ENCODE peak calls at places on chromosomes 1 and 21, in eight cellular contexts. One of them, this sample, is unnamed.

GRCh38 chr1:193411771-193412170 is 225.4 kb upstream of the B3GALT2 start:
- DNase-seq in foreskin fibroblast: no peak
- DNase-seq in NCI-H2081: no peak
- DNase-seq in HEK293T: no peak
- DNase-seq in activated naive CD4-positive, alpha-beta T cell: no peak
- DNase-seq in NCI-H345: no peak
- DNase-seq in dermis microvascular lymphatic vessel endothelial cell: no peak
- DNase-seq in HS-27A: no peak
- DNase-seq in this sample: no peak

GRCh38 chr1:11461738-11462137 is 17.2 kb upstream of the DISP3 start:
- DNase-seq in dermis microvascular lymphatic vessel endothelial cell: no peak
- DNase-seq in NCI-H2081: no peak
- DNase-seq in activated naive CD4-positive, alpha-beta T cell: no peak
- DNase-seq in NCI-H345: no peak
- DNase-seq in HEK293T: no peak
- DNase-seq in HS-27A: no peak
- DNase-seq in foreskin fibroblast: no peak
- DNase-seq in this sample: no peak

GRCh38 chr1:157968503-157968902 is 24.9 kb upstream of the KIRREL1 start:
- DNase-seq in HS-27A: no peak
- DNase-seq in HEK293T: no peak
- DNase-seq in dermis microvascular lymphatic vessel endothelial cell: peak
- DNase-seq in NCI-H2081: no peak
- DNase-seq in activated naive CD4-positive, alpha-beta T cell: no peak
- DNase-seq in NCI-H345: no peak
- DNase-seq in foreskin fibroblast: peak
- DNase-seq in this sample: no peak

GRCh38 chr1:119611701-119612113 is 36.4 kb downstream of the ZNF697 start:
- DNase-seq in NCI-H345: peak
- DNase-seq in HS-27A: no peak
- DNase-seq in dermis microvascular lymphatic vessel endothelial cell: no peak
- DNase-seq in foreskin fibroblast: no peak
- DNase-seq in HEK293T: peak
- DNase-seq in activated naive CD4-positive, alpha-beta T cell: peak
- DNase-seq in NCI-H2081: peak
- DNase-seq in this sample: peak

GRCh38 chr1:93239862-93240261 is 59.3 kb downstream of the CCDC18 start:
- DNase-seq in dermis microvascular lymphatic vessel endothelial cell: no peak
- DNase-seq in NCI-H345: no peak
- DNase-seq in HEK293T: no peak
- DNase-seq in activated naive CD4-positive, alpha-beta T cell: no peak
- DNase-seq in HS-27A: no peak
- DNase-seq in foreskin fibroblast: no peak
- DNase-seq in NCI-H2081: no peak
- DNase-seq in this sample: peak

GRCh38 chr21:42080788-42081083 is 9.6 kb downstream of the UMODL1 start:
- DNase-seq in NCI-H2081: no peak
- DNase-seq in foreskin fibroblast: peak
- DNase-seq in activated naive CD4-positive, alpha-beta T cell: no peak
- DNase-seq in dermis microvascular lymphatic vessel endothelial cell: no peak
- DNase-seq in HS-27A: no peak
- DNase-seq in NCI-H345: no peak
- DNase-seq in HEK293T: no peak
- DNase-seq in this sample: no peak

GRCh38 chr1:169483500-169483966 is 2.2 kb downstream of the SLC19A2 start:
- DNase-seq in foreskin fibroblast: peak
- DNase-seq in HEK293T: peak
- DNase-seq in NCI-H2081: peak
- DNase-seq in activated naive CD4-positive, alpha-beta T cell: no peak
- DNase-seq in dermis microvascular lymphatic vessel endothelial cell: no peak
- DNase-seq in HS-27A: no peak
- DNase-seq in NCI-H345: no peak
- DNase-seq in this sample: peak

GRCh38 chr1:52057876-52058275 is 1.8 kb downstream of the BTF3L4 start:
- DNase-seq in HS-27A: no peak
- DNase-seq in NCI-H345: no peak
- DNase-seq in HEK293T: no peak
- DNase-seq in NCI-H2081: no peak
- DNase-seq in activated naive CD4-positive, alpha-beta T cell: no peak
- DNase-seq in dermis microvascular lymphatic vessel endothelial cell: no peak
- DNase-seq in foreskin fibroblast: no peak
- DNase-seq in this sample: no peak

GRCh38 chr1:172917972-172918371 is 132.8 kb downstream of the TNFSF18 start:
- DNase-seq in NCI-H345: no peak
- DNase-seq in dermis microvascular lymphatic vessel endothelial cell: peak
- DNase-seq in HEK293T: no peak
- DNase-seq in foreskin fibroblast: peak
- DNase-seq in NCI-H2081: no peak
- DNase-seq in activated naive CD4-positive, alpha-beta T cell: no peak
- DNase-seq in HS-27A: peak
- DNase-seq in this sample: no peak

GRCh38 chr1:83998599-83999315 is at the start of gene TTLL7:
- DNase-seq in dermis microvascular lymphatic vessel endothelial cell: peak
- DNase-seq in activated naive CD4-positive, alpha-beta T cell: no peak
- DNase-seq in NCI-H2081: peak
- DNase-seq in NCI-H345: peak
- DNase-seq in HS-27A: no peak
- DNase-seq in foreskin fibroblast: peak
- DNase-seq in HEK293T: peak
- DNase-seq in this sample: peak

GRCh38 chr1:44146536-44147361 is 5.3 kb upstream of the KLF18 start:
- DNase-seq in HEK293T: no peak
- DNase-seq in NCI-H2081: no peak
- DNase-seq in activated naive CD4-positive, alpha-beta T cell: no peak
- DNase-seq in NCI-H345: no peak
- DNase-seq in dermis microvascular lymphatic vessel endothelial cell: no peak
- DNase-seq in HS-27A: no peak
- DNase-seq in foreskin fibroblast: no peak
- DNase-seq in this sample: no peak

GRCh38 chr21:37437376-37438080 is 71.0 kb downstream of the DYRK1A start:
- DNase-seq in foreskin fibroblast: no peak
- DNase-seq in NCI-H2081: no peak
- DNase-seq in HS-27A: no peak
- DNase-seq in activated naive CD4-positive, alpha-beta T cell: no peak
- DNase-seq in dermis microvascular lymphatic vessel endothelial cell: no peak
- DNase-seq in NCI-H345: no peak
- DNase-seq in HEK293T: no peak
- DNase-seq in this sample: no peak

GRCh38 chr1:225494789-225495359 is 67.0 kb upstream of the LBR start:
- DNase-seq in activated naive CD4-positive, alpha-beta T cell: no peak
- DNase-seq in foreskin fibroblast: no peak
- DNase-seq in NCI-H2081: no peak
- DNase-seq in NCI-H345: no peak
- DNase-seq in HEK293T: no peak
- DNase-seq in dermis microvascular lymphatic vessel endothelial cell: no peak
- DNase-seq in HS-27A: no peak
- DNase-seq in this sample: no peak

GRCh38 chr1:199170711-199171110 is 531.9 kb downstream of the PTPRC start:
- DNase-seq in HEK293T: no peak
- DNase-seq in foreskin fibroblast: no peak
- DNase-seq in NCI-H345: no peak
- DNase-seq in dermis microvascular lymphatic vessel endothelial cell: no peak
- DNase-seq in NCI-H2081: no peak
- DNase-seq in activated naive CD4-positive, alpha-beta T cell: no peak
- DNase-seq in HS-27A: no peak
- DNase-seq in this sample: no peak

GRCh38 chr21:35505067-35505466 is 456.0 kb upstream of the RUNX1 start:
- DNase-seq in dermis microvascular lymphatic vessel endothelial cell: no peak
- DNase-seq in HS-27A: no peak
- DNase-seq in NCI-H2081: no peak
- DNase-seq in HEK293T: no peak
- DNase-seq in foreskin fibroblast: no peak
- DNase-seq in NCI-H345: no peak
- DNase-seq in activated naive CD4-positive, alpha-beta T cell: no peak
- DNase-seq in this sample: no peak

GRCh38 chr1:10916311-10916710 is 96.1 kb upstream of the TARDBP start:
- DNase-seq in dermis microvascular lymphatic vessel endothelial cell: no peak
- DNase-seq in HEK293T: no peak
- DNase-seq in foreskin fibroblast: no peak
- DNase-seq in HS-27A: no peak
- DNase-seq in NCI-H2081: no peak
- DNase-seq in NCI-H345: no peak
- DNase-seq in activated naive CD4-positive, alpha-beta T cell: no peak
- DNase-seq in this sample: no peak

GRCh38 chr1:20717452-20718342 is at the start of gene KIF17:
- DNase-seq in foreskin fibroblast: peak
- DNase-seq in NCI-H345: peak
- DNase-seq in NCI-H2081: peak
- DNase-seq in HEK293T: peak
- DNase-seq in dermis microvascular lymphatic vessel endothelial cell: no peak
- DNase-seq in HS-27A: no peak
- DNase-seq in activated naive CD4-positive, alpha-beta T cell: no peak
- DNase-seq in this sample: peak

GRCh38 chr1:5200006-5200405 is 545.6 kb downstream of the AJAP1 start:
- DNase-seq in dermis microvascular lymphatic vessel endothelial cell: no peak
- DNase-seq in NCI-H345: no peak
- DNase-seq in HS-27A: no peak
- DNase-seq in HEK293T: no peak
- DNase-seq in foreskin fibroblast: no peak
- DNase-seq in activated naive CD4-positive, alpha-beta T cell: no peak
- DNase-seq in NCI-H2081: no peak
- DNase-seq in this sample: no peak

GRCh38 chr1:110259770-110260169 is 49.7 kb downstream of the KCNC4 start:
- DNase-seq in HEK293T: no peak
- DNase-seq in NCI-H2081: no peak
- DNase-seq in HS-27A: no peak
- DNase-seq in foreskin fibroblast: no peak
- DNase-seq in dermis microvascular lymphatic vessel endothelial cell: no peak
- DNase-seq in NCI-H345: peak
- DNase-seq in activated naive CD4-positive, alpha-beta T cell: no peak
- DNase-seq in this sample: no peak

GRCh38 chr1:163307479-163308171 is 14.1 kb upstream of the NUF2 start:
- DNase-seq in dermis microvascular lymphatic vessel endothelial cell: no peak
- DNase-seq in HEK293T: no peak
- DNase-seq in foreskin fibroblast: peak
- DNase-seq in HS-27A: no peak
- DNase-seq in activated naive CD4-positive, alpha-beta T cell: no peak
- DNase-seq in NCI-H2081: no peak
- DNase-seq in NCI-H345: no peak
- DNase-seq in this sample: no peak

GRCh38 chr1:46309401-46310159 is 6.1 kb downstream of the UQCRH start:
- DNase-seq in NCI-H2081: no peak
- DNase-seq in NCI-H345: no peak
- DNase-seq in activated naive CD4-positive, alpha-beta T cell: no peak
- DNase-seq in foreskin fibroblast: no peak
- DNase-seq in HEK293T: no peak
- DNase-seq in dermis microvascular lymphatic vessel endothelial cell: no peak
- DNase-seq in HS-27A: no peak
- DNase-seq in this sample: no peak

GRCh38 chr1:112876315-112876714 is 79.7 kb downstream of the SLC16A1 start:
- DNase-seq in HEK293T: no peak
- DNase-seq in NCI-H2081: no peak
- DNase-seq in NCI-H345: no peak
- DNase-seq in foreskin fibroblast: no peak
- DNase-seq in HS-27A: no peak
- DNase-seq in activated naive CD4-positive, alpha-beta T cell: no peak
- DNase-seq in dermis microvascular lymphatic vessel endothelial cell: no peak
- DNase-seq in this sample: no peak

GRCh38 chr21:28253378-28253777 is 739.3 kb downstream of the LTN1 start:
- DNase-seq in dermis microvascular lymphatic vessel endothelial cell: no peak
- DNase-seq in HS-27A: no peak
- DNase-seq in foreskin fibroblast: peak
- DNase-seq in activated naive CD4-positive, alpha-beta T cell: no peak
- DNase-seq in NCI-H345: no peak
- DNase-seq in HEK293T: no peak
- DNase-seq in NCI-H2081: no peak
- DNase-seq in this sample: no peak

GRCh38 chr1:153312569-153313186 is at the start of gene PGLYRP3:
- DNase-seq in dermis microvascular lymphatic vessel endothelial cell: no peak
- DNase-seq in HS-27A: no peak
- DNase-seq in foreskin fibroblast: no peak
- DNase-seq in HEK293T: no peak
- DNase-seq in NCI-H2081: no peak
- DNase-seq in activated naive CD4-positive, alpha-beta T cell: no peak
- DNase-seq in NCI-H345: peak
- DNase-seq in this sample: no peak

GRCh38 chr1:38013027-38013588 is 574 bp downstream of the UTP11 start:
- DNase-seq in NCI-H345: no peak
- DNase-seq in HS-27A: no peak
- DNase-seq in activated naive CD4-positive, alpha-beta T cell: no peak
- DNase-seq in HEK293T: peak
- DNase-seq in dermis microvascular lymphatic vessel endothelial cell: no peak
- DNase-seq in NCI-H2081: no peak
- DNase-seq in foreskin fibroblast: peak
- DNase-seq in this sample: peak

GRCh38 chr1:92808353-92808752 is 23.4 kb upstream of the EVI5 start:
- DNase-seq in HS-27A: no peak
- DNase-seq in dermis microvascular lymphatic vessel endothelial cell: no peak
- DNase-seq in NCI-H345: no peak
- DNase-seq in HEK293T: no peak
- DNase-seq in foreskin fibroblast: no peak
- DNase-seq in NCI-H2081: no peak
- DNase-seq in activated naive CD4-positive, alpha-beta T cell: no peak
- DNase-seq in this sample: no peak

GRCh38 chr1:185556551-185556950 is 177.6 kb upstream of the HMCN1 start:
- DNase-seq in activated naive CD4-positive, alpha-beta T cell: no peak
- DNase-seq in HEK293T: no peak
- DNase-seq in dermis microvascular lymphatic vessel endothelial cell: no peak
- DNase-seq in NCI-H2081: no peak
- DNase-seq in NCI-H345: no peak
- DNase-seq in foreskin fibroblast: no peak
- DNase-seq in HS-27A: no peak
- DNase-seq in this sample: no peak

GRCh38 chr1:53390261-53390660 is 62.4 kb upstream of the LRP8 start:
- DNase-seq in NCI-H345: no peak
- DNase-seq in dermis microvascular lymphatic vessel endothelial cell: no peak
- DNase-seq in foreskin fibroblast: no peak
- DNase-seq in NCI-H2081: no peak
- DNase-seq in HEK293T: no peak
- DNase-seq in HS-27A: no peak
- DNase-seq in activated naive CD4-positive, alpha-beta T cell: no peak
- DNase-seq in this sample: no peak

GRCh38 chr1:221708987-221709386 is 32.9 kb downstream of the DUSP10 start:
- DNase-seq in NCI-H2081: peak
- DNase-seq in activated naive CD4-positive, alpha-beta T cell: no peak
- DNase-seq in foreskin fibroblast: no peak
- DNase-seq in dermis microvascular lymphatic vessel endothelial cell: peak
- DNase-seq in NCI-H345: peak
- DNase-seq in HEK293T: no peak
- DNase-seq in HS-27A: no peak
- DNase-seq in this sample: peak

GRCh38 chr1:71080178-71080781 is 555 bp downstream of the ZRANB2 start:
- DNase-seq in foreskin fibroblast: no peak
- DNase-seq in NCI-H345: peak
- DNase-seq in NCI-H2081: peak
- DNase-seq in dermis microvascular lymphatic vessel endothelial cell: no peak
- DNase-seq in activated naive CD4-positive, alpha-beta T cell: no peak
- DNase-seq in HEK293T: peak
- DNase-seq in HS-27A: no peak
- DNase-seq in this sample: peak

GRCh38 chr1:40036574-40036973 is 4.0 kb upstream of the CAP1 start:
- DNase-seq in foreskin fibroblast: peak
- DNase-seq in HS-27A: no peak
- DNase-seq in dermis microvascular lymphatic vessel endothelial cell: no peak
- DNase-seq in HEK293T: no peak
- DNase-seq in activated naive CD4-positive, alpha-beta T cell: no peak
- DNase-seq in NCI-H2081: no peak
- DNase-seq in NCI-H345: no peak
- DNase-seq in this sample: peak

GRCh38 chr1:95086949-95087533 is 14.3 kb upstream of the ALG14 start:
- DNase-seq in activated naive CD4-positive, alpha-beta T cell: no peak
- DNase-seq in NCI-H345: no peak
- DNase-seq in foreskin fibroblast: peak
- DNase-seq in HEK293T: peak
- DNase-seq in dermis microvascular lymphatic vessel endothelial cell: peak
- DNase-seq in NCI-H2081: no peak
- DNase-seq in HS-27A: peak
- DNase-seq in this sample: peak

GRCh38 chr1:34984435-34985062 is 598 bp downstream of the TMEM35B start:
- DNase-seq in activated naive CD4-positive, alpha-beta T cell: no peak
- DNase-seq in HS-27A: peak
- DNase-seq in NCI-H345: peak
- DNase-seq in foreskin fibroblast: peak
- DNase-seq in NCI-H2081: no peak
- DNase-seq in HEK293T: no peak
- DNase-seq in dermis microvascular lymphatic vessel endothelial cell: no peak
- DNase-seq in this sample: peak

GRCh38 chr1:207050768-207051614 is at the start of gene YOD1:
- DNase-seq in dermis microvascular lymphatic vessel endothelial cell: peak
- DNase-seq in activated naive CD4-positive, alpha-beta T cell: peak
- DNase-seq in HEK293T: peak
- DNase-seq in NCI-H2081: peak
- DNase-seq in HS-27A: peak
- DNase-seq in foreskin fibroblast: peak
- DNase-seq in NCI-H345: peak
- DNase-seq in this sample: peak

This sample was measured in erythroblast.